ENCODE peak calls at places on chromosome 17, in seven cellular contexts. S is astrocyte of the cerebellum; Y is fibroblast of the conjunctiva; W is BJ; R is neural progenitor cell; N is activated naive CD8-positive, alpha-beta T cell treated with anti-CD3 and anti-CD28 coated beads for 36 hours; B is HT-29. F is an unnamed sample.

GRCh38 chr17:7557825-7558543 is 566 bp upstream of the TNFSF13 start:
- DNase-seq in Y (peak; percentile 64), B (peak; percentile 77), W (no peak), S (no peak), R (peak; percentile 71), N (peak; percentile 52), F (no peak)

GRCh38 chr17:77462553-77463497 is 322.1 kb downstream of the SEC14L1 start:
- DNase-seq in W (no peak), N (no peak), Y (no peak), S (no peak), R (no peak), B (no peak), F (no peak)

GRCh38 chr17:37255434-37255833 is 120.4 kb upstream of the C17orf78 start:
- DNase-seq in R (no peak), N (no peak), B (no peak), S (no peak), Y (no peak), W (no peak), F (no peak)

GRCh38 chr17:61770043-61770442 is 93.3 kb downstream of the BRIP1 start:
- DNase-seq in R (no peak), B (no peak), Y (no peak), N (no peak), W (no peak), S (no peak), F (no peak)

GRCh38 chr17:57004944-57005579 is 27.1 kb downstream of the SCPEP1 start:
- DNase-seq in Y (no peak), R (peak; percentile 49), B (peak; percentile 57), W (no peak), S (no peak), N (no peak), F (no peak)

GRCh38 chr17:34566873-34567272 is 12.5 kb upstream of the TMEM132E start:
- DNase-seq in S (no peak), B (no peak), Y (no peak), N (no peak), R (no peak), W (no peak), F (no peak)

GRCh38 chr17:40346061-40346767 is 18.3 kb downstream of the GJD3 start:
- DNase-seq in Y (no peak), S (no peak), N (no peak), R (no peak), W (no peak), B (no peak), F (no peak)

GRCh38 chr17:4771519-4772234 is at the start of gene TM4SF5:
- DNase-seq in B (peak; percentile 70), S (no peak), Y (no peak), W (no peak), N (no peak), R (no peak), F (no peak)

GRCh38 chr17:63950940-63951907 is 19.1 kb upstream of the CD79B start:
- DNase-seq in B (peak; percentile 84), W (no peak), Y (no peak), R (no peak), N (no peak), S (no peak), F (no peak)

GRCh38 chr17:4357030-4357635 is 9.3 kb downstream of the UBE2G1 start:
- DNase-seq in N (no peak), W (no peak), R (no peak), Y (no peak), B (no peak), S (no peak), F (no peak)

GRCh38 chr17:19254651-19255050 is 17.5 kb downstream of the EPN2 start:
- DNase-seq in W (no peak), N (no peak), R (no peak), B (peak; percentile 1), S (no peak), Y (no peak), F (no peak)

GRCh38 chr17:68782829-68783228 is 172.4 kb downstream of the ABCA8 start:
- DNase-seq in B (no peak), Y (no peak), N (no peak), S (no peak), W (peak; percentile 77), R (no peak), F (no peak)